ENCODE peak calls at places on chromosomes 12 and 14, in five cellular contexts. B is cardiac muscle cell, D is dorsolateral prefrontal cortex, P is astrocyte of the spinal cord, A is tibial artery. Q is an unnamed sample.

GRCh38 chr14:55381040-55381439 is 30.6 kb downstream of the ATG14 start:
- DNase-seq in D (no peak), B (no peak), A (no peak), P (no peak), Q (no peak)

GRCh38 chr14:99724939-99725773 is 41.1 kb downstream of the CYP46A1 start:
- DNase-seq in D (peak), B (no peak), A (no peak), P (no peak), Q (no peak)

GRCh38 chr12:87728936-87729593 is 300.1 kb downstream of the C12orf50 start:
- DNase-seq in D (no peak), P (peak), A (no peak), B (no peak), Q (no peak)

GRCh38 chr12:62713723-62714122 is 221.2 kb downstream of the PPM1H start:
- DNase-seq in B (no peak), D (no peak), A (no peak), P (no peak), Q (no peak)

GRCh38 chr12:20382117-20382516 is 13.8 kb downstream of the PDE3A start:
- DNase-seq in A (no peak), D (no peak), P (no peak), B (no peak), Q (no peak)

GRCh38 chr14:99884834-99885648 is 91.8 kb downstream of the EML1 start:
- DNase-seq in A (no peak), D (no peak), B (peak), P (peak), Q (no peak)

GRCh38 chr14:73616831-73617230 is 4.5 kb downstream of the ACOT6 start:
- DNase-seq in D (no peak), A (no peak), B (no peak), P (no peak), Q (no peak)

GRCh38 chr14:69580009-69580577 is 5.4 kb upstream of the CCDC177 start:
- DNase-seq in P (peak), A (no peak), D (no peak), B (peak), Q (no peak)

GRCh38 chr14:92539875-92540274 is 26.3 kb downstream of the RIN3 start:
- DNase-seq in P (peak), B (peak), A (no peak), D (no peak), Q (no peak)

GRCh38 chr12:113088971-113089756 is 32.6 kb downstream of the DTX1 start:
- DNase-seq in A (no peak), B (no peak), D (no peak), P (no peak), Q (no peak)

GRCh38 chr14:29222671-29223268 is 456.2 kb downstream of the FOXG1 start:
- DNase-seq in D (peak), P (peak), A (no peak), B (peak), Q (no peak)

GRCh38 chr12:12327802-12328201 is 22.2 kb downstream of the MANSC1 start:
- DNase-seq in P (peak), D (no peak), B (peak), A (no peak), Q (peak)

GRCh38 chr12:101935769-101936741 is 58.7 kb downstream of the DRAM1 start:
- DNase-seq in A (peak), B (peak), D (no peak), P (peak), Q (no peak)

GRCh38 chr12:21502872-21503271 is 1.3 kb downstream of the GOLT1B start:
- DNase-seq in A (no peak), D (no peak), P (no peak), B (no peak), Q (no peak)

GRCh38 chr12:42868291-42868690 is 278.7 kb upstream of the PRICKLE1 start:
- DNase-seq in D (no peak), A (no peak), B (peak), P (peak), Q (no peak)

GRCh38 chr12:121576851-121577391 is 3.9 kb downstream of the KDM2B start:
- DNase-seq in P (peak), B (peak), D (no peak), A (no peak), Q (no peak)

GRCh38 chr12:82867782-82868505 is 181.2 kb downstream of the TMTC2 start:
- DNase-seq in A (no peak), P (no peak), D (no peak), B (no peak), Q (no peak)

GRCh38 chr14:102592969-102593840 is 756 bp downstream of the RCOR1 start:
- DNase-seq in D (peak), B (peak), P (peak), A (peak), Q (no peak)

GRCh38 chr14:21501568-21501967 is 9.6 kb downstream of the METTL3 start:
- DNase-seq in D (no peak), P (no peak), B (no peak), A (no peak), Q (no peak)

GRCh38 chr14:21494902-21495762 is 16.0 kb downstream of the METTL3 start:
- DNase-seq in B (peak), A (no peak), P (peak), D (no peak), Q (no peak)

GRCh38 chr14:21496453-21496852 is 14.7 kb downstream of the METTL3 start:
- DNase-seq in A (no peak), D (no peak), B (peak), P (no peak), Q (no peak)

GRCh38 chr14:21503376-21503775 is 7.8 kb downstream of the METTL3 start:
- DNase-seq in A (no peak), D (no peak), P (no peak), B (no peak), Q (no peak)

GRCh38 chr14:21498540-21499526 is 12.3 kb downstream of the METTL3 start:
- DNase-seq in D (no peak), P (peak), A (no peak), B (peak), Q (no peak)
- TF ChIP-seq CTCF in D (peak), P (peak), A (peak), B (peak), Q (peak)

DNA sequence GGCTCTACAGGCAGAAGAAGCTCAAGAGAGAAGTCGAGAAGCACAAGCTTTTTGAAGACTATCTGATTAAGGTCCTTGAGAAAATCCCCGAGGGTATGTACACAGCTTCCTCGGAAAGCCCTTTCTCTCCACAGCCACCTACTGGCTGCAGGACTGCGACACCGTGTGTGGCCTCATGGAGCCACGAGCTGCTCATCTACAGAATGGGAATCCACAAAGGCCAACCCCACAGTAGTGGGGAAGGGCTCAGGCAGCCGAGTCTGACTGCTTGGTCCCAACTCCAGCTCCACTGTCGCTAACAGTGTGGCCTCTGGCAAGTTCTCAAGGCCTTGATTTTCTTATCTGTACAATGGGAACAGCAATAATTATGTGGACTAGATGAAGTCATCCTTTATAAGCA is 2.5 kb downstream of the CCDC197 start:
- DNase-seq in D (no peak), B (no peak), A (no peak), P (no peak), Q (no peak)
- TF ChIP-seq CTCF in D (no peak), B (no peak), A (no peak), P (no peak), Q (no peak)

GRCh38 chr12:111045941-111046340 is 125.6 kb upstream of the MYL2 start:
- DNase-seq in D (no peak), P (no peak), A (no peak), B (no peak), Q (no peak)
- TF ChIP-seq CTCF in D (no peak), P (no peak), A (no peak), B (no peak), Q (no peak)

GRCh38 chr12:59164226-59164625 is 243.9 kb upstream of the LRIG3 start:
- DNase-seq in B (no peak), D (no peak), A (no peak), P (peak), Q (no peak)

GRCh38 chr12:59166457-59166856 is 246.2 kb upstream of the LRIG3 start:
- DNase-seq in D (no peak), A (no peak), P (no peak), B (no peak), Q (no peak)

DNA sequence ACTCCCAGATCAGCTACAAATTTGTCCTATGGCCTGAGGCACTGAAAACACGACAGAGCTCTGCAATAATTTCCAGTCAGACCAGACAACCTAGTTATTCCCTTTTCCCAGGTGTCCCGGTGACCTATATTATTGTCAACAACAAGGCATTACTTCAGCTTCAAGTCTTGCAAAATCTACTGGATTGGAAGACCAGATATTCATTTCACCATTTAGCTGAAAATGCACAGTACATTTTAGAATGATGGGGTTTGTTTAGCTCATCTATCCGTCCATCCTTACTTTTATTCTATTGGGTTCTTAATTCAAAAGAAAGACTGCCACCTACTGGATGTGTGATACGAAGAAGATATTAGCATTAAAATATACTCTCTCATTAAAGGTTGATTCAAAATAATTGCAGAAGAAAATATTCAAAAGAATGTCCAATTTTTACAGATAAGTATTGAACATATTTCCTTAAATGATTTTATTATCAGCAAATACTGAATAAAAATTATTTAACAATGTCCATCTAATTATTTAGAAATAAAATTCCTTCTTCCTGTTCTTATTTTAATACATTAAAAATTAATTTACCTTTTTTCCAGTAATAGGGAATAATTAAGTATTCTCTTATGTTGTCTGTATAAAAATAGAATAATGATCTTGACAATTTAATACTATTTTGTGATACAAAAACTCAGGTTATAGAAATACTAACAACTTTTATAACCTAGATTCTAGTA is 244.9 kb upstream of the LRIG3 start:
- DNase-seq in A (no peak), B (peak), P (peak), D (no peak), Q (no peak)
- TF ChIP-seq CTCF in A (peak), B (peak), P (peak), D (peak), Q (peak)

GRCh38 chr12:104586325-104587048 is 129.7 kb downstream of the CHST11 start:
- DNase-seq in D (no peak), B (no peak), A (no peak), P (no peak), Q (no peak)
- TF ChIP-seq CTCF in D (no peak), B (no peak), A (no peak), P (no peak), Q (no peak)

DNA sequence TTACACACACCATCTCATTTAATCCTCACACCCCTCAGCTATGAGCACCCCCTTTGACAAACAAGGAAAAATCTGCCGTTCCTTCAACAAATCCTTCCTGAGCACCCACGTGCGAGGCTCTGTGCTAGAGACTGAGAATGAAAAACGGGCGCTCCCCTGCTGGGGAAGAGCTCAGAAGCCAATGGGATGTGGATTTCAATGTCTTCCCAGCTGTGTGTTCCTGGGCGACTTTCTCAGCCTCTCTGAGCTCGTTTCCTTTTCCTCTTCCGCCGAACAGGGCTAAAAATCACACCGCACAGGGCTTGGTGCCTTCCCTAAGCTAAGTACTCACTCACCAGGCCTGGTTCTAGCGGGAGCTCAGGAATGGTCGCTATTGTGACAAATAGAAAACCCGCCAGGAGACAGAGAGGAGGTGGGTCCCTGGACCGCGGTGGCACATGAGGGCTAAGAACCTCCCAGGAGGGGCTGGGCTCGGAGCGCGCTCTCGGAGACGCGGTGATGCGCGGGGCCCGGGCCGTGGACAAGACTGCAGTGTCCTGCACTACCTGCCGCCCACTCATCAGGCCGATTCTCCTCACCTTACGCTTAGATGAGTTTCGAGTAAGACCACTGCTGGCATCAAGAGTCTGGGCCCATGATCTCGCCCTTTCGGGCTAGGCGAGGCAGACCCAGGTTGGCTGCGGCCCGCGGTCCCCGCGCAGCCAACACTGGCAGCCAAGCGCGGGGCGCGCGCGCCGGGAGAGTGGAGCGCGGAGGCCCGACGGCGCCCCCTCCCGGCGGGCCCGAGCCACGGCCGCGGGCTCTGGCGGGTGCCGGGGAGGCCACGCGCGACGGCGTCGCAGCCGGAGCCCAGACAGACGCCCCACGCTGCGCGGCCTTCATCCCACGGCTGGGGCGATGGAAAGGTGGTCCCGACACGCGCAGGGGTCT is 17.0 kb downstream of the ZDHHC22 start:
- DNase-seq in P (peak), B (peak), A (no peak), D (peak), Q (peak)
- TF ChIP-seq CTCF in P (peak), B (peak), A (peak), D (peak), Q (peak)

DNA sequence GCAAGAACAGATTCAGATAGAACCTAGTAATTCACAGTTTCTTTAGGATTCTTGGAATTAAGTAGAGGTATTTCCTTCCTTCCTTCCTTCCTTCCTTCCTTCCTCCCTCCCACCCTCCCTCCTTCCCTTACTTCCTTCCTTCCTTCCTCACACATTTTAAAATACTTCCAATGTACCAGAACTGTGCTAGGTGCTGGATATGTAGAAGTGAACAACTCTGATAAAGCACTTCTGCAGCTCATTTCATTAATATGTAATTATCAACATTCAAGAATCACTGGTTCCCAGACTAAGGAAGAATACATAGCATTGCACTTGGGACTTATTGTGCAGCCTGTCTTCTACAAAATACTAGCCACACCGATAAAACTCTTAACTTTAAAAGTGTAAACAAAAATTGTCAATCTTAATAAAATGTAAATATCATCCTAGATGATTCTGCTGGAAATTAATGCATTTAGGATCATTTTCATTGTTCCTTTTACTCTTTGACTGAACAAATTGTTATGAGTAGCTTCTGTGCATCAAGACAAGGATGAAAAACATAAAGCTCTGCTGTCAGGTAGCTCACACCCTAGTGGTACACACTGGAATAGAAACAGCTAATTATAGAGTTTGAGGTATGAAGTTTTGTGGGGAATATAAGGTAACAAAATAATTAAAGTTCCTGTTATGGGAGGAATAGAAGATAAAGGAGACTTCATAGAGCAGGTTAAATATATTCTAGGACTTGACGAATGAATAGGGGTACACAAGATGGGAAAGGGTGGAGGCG is 99.9 kb upstream of the MYF6 start:
- DNase-seq in P (no peak), A (no peak), D (no peak), B (no peak), Q (no peak)
- TF ChIP-seq CTCF in P (peak), A (no peak), D (no peak), B (peak), Q (no peak)

DNA sequence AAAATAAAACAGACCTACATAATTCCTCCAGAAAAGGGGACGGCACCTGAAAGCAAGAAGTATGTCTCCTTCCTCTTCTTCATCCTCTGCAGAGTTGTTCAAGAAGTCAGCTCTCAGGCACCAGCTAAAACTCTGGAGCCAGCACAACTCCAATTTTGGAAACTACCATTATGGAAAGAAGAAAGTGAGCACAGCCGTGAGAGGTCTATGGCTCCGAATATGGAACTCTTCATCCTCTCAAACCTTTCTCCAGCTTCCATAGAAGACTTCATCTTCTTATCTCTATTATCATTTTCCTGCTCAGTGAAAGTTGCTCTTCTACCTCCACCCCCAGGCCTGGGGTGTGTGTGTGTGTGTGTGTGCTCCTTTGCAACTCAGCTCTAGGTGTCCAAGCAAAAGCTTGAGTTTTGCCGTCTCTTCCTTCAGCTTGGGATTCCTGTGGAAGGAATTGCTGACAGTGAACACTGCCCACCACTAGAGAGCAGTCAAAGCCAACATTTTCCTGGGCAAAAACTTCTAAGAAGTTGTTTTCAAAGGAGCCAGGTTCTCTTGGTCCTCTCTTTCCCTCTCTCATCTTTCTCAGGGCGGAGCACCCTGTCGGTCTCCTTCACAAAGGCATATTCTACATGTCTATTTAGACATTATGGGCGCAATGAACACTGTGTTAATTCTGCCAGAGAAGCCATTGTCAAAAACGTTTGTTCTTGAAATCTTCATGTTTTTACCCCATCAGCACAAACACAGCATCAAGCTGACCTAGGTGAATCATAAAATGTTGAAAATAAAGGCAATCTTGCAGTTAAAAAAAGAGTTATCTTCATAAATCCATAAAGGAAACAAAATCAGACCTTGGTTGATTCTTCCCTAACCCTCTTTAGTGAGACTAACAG is 155.1 kb downstream of the DIO2 start:
- DNase-seq in A (peak), B (peak), D (peak), P (peak), Q (no peak)
- TF ChIP-seq CTCF in A (peak), B (peak), D (peak), P (peak), Q (peak)

GRCh38 chr12:123808167-123808566 is 46.1 kb downstream of the DNAH10 start:
- DNase-seq in B (peak), A (no peak), D (no peak), P (no peak), Q (no peak)
- TF ChIP-seq CTCF in B (peak), A (no peak), D (peak), P (no peak), Q (peak)